ENCODE peak calls at places on chromosome 9, in four cellular contexts. B, V, H and O are unnamed samples.

GRCh38 chr9:20205821-20206220 is 416.5 kb downstream of the MLLT3 start:
- DNase-seq in B (peak), V (peak), H (no peak), O (no peak)

GRCh38 chr9:92963831-92964606 is 16.7 kb downstream of the FGD3 start:
- DNase-seq in B (no peak), V (no peak), H (no peak), O (peak)

GRCh38 chr9:14106699-14107098 is 207.2 kb downstream of the NFIB start:
- DNase-seq in B (no peak), V (no peak), H (no peak), O (no peak)

GRCh38 chr9:28342815-28343338 is 769.6 kb upstream of the C9orf72 start:
- DNase-seq in B (no peak), V (no peak), H (no peak), O (no peak)

GRCh38 chr9:17018001-17018491 is 116.8 kb upstream of the CNTLN start:
- DNase-seq in B (peak), V (peak), H (no peak), O (no peak)

GRCh38 chr9:107131108-107131799 is 151.8 kb upstream of the RAD23B start:
- DNase-seq in B (no peak), V (no peak), H (no peak), O (no peak)

GRCh38 chr9:131012396-131012917 is 3.5 kb downstream of the LAMC3 start:
- DNase-seq in B (no peak), V (no peak), H (no peak), O (no peak)

GRCh38 chr9:116466289-116467012 is 220.7 kb upstream of the TRIM32 start:
- DNase-seq in B (peak), V (no peak), H (no peak), O (no peak)

GRCh38 chr9:81874926-81875325 is 53.3 kb upstream of the SPATA31D4 start:
- DNase-seq in B (peak), V (no peak), H (no peak), O (no peak)

GRCh38 chr9:122374885-122375420 is 4.1 kb downstream of the PTGS1 start:
- DNase-seq in B (peak), V (peak), H (no peak), O (no peak)

GRCh38 chr9:12726795-12727194 is 33.6 kb downstream of the TYRP1 start:
- DNase-seq in B (no peak), V (no peak), H (no peak), O (no peak)

GRCh38 chr9:72577212-72577753 is 55.9 kb downstream of the TMC1 start:
- DNase-seq in B (peak), V (peak), H (no peak), O (no peak)

GRCh38 chr9:85872444-85872843 is 68.5 kb upstream of the NAA35 start:
- DNase-seq in B (no peak), V (no peak), H (no peak), O (no peak)

GRCh38 chr9:123232332-123232731 is 36.1 kb downstream of the STRBP start:
- DNase-seq in B (no peak), V (no peak), H (no peak), O (no peak)

GRCh38 chr9:3526903-3527652 is 1.3 kb upstream of the RFX3 start:
- DNase-seq in B (no peak), V (peak), H (peak), O (peak)

GRCh38 chr9:71665247-71665646 is 103.1 kb downstream of the CEMIP2 start:
- DNase-seq in B (peak), V (no peak), H (no peak), O (no peak)

GRCh38 chr9:114604974-114605373 is 6.1 kb upstream of the TMEM268 start:
- DNase-seq in B (no peak), V (no peak), H (no peak), O (no peak)

GRCh38 chr9:136943291-136944093 is 1.0 kb downstream of the FBXW5 start:
- DNase-seq in B (peak), V (no peak), H (peak), O (peak)

GRCh38 chr9:20297646-20298084 is 324.6 kb downstream of the MLLT3 start:
- DNase-seq in B (peak), V (peak), H (no peak), O (no peak)

GRCh38 chr9:495739-496138 is 281.1 kb downstream of the DOCK8 start:
- DNase-seq in B (no peak), V (no peak), H (no peak), O (no peak)

GRCh38 chr9:84322830-84323229 is 17.7 kb downstream of the SLC28A3 start:
- DNase-seq in B (peak), V (no peak), H (no peak), O (no peak)